ENCODE peak calls at places on chromosomes 1 and 21, in five cellular contexts. One of them, this sample, is unnamed. For H3K36me3, the result is how much of the 10 kb centered on the place peaks cover.

GRCh38 chr1:109535971-109536491 is 3.6 kb upstream of the GPR61 start:
- DNase-seq in HCT116: no peak
- DNase-seq in heart left ventricle: peak
- DNase-seq in body of pancreas: no peak
- DNase-seq in esophagus squamous epithelium: no peak
- DNase-seq in this sample: no peak

GRCh38 chr1:115462677-115463076 is 124.6 kb upstream of the NGF start:
- DNase-seq in HCT116: no peak
- DNase-seq in heart left ventricle: no peak
- DNase-seq in body of pancreas: no peak
- DNase-seq in esophagus squamous epithelium: no peak
- DNase-seq in this sample: no peak

GRCh38 chr1:104463126-104463697 is 713.5 kb downstream of the AMY1C start:
- DNase-seq in HCT116: no peak
- DNase-seq in heart left ventricle: no peak
- DNase-seq in body of pancreas: no peak
- DNase-seq in esophagus squamous epithelium: no peak
- DNase-seq in this sample: no peak

GRCh38 chr1:117815926-117816325 is 113.5 kb downstream of the GDAP2 start:
- DNase-seq in HCT116: no peak
- DNase-seq in heart left ventricle: no peak
- DNase-seq in body of pancreas: peak
- DNase-seq in esophagus squamous epithelium: no peak
- DNase-seq in this sample: no peak

GRCh38 chr1:119659628-119660027 is 11.6 kb upstream of the ZNF697 start:
- DNase-seq in HCT116: no peak
- DNase-seq in heart left ventricle: peak
- DNase-seq in body of pancreas: peak
- DNase-seq in esophagus squamous epithelium: no peak
- DNase-seq in this sample: no peak

GRCh38 chr1:21898326-21899155 is 38.6 kb downstream of the HSPG2 start:
- DNase-seq in HCT116: no peak
- DNase-seq in heart left ventricle: no peak
- DNase-seq in body of pancreas: no peak
- DNase-seq in esophagus squamous epithelium: no peak
- DNase-seq in this sample: no peak

GRCh38 chr1:246579818-246580217 is 13.6 kb downstream of the CNST start:
- DNase-seq in HCT116: no peak
- DNase-seq in heart left ventricle: no peak
- DNase-seq in body of pancreas: no peak
- DNase-seq in esophagus squamous epithelium: no peak
- DNase-seq in this sample: no peak

GRCh38 chr1:101757985-101758384 is 238.7 kb downstream of the OLFM3 start:
- DNase-seq in HCT116: no peak
- DNase-seq in heart left ventricle: no peak
- DNase-seq in body of pancreas: no peak
- DNase-seq in esophagus squamous epithelium: no peak
- DNase-seq in this sample: no peak

GRCh38 chr1:245173446-245174178 is 18.8 kb downstream of the KIF26B start:
- DNase-seq in HCT116: no peak
- DNase-seq in heart left ventricle: no peak
- DNase-seq in body of pancreas: peak
- DNase-seq in esophagus squamous epithelium: no peak
- DNase-seq in this sample: no peak

GRCh38 chr1:234608720-234609527 is 1.1 kb downstream of the IRF2BP2 start:
- DNase-seq in HCT116: no peak
- DNase-seq in heart left ventricle: peak
- DNase-seq in body of pancreas: peak
- DNase-seq in esophagus squamous epithelium: no peak
- DNase-seq in this sample: peak

GRCh38 chr1:185438936-185439335 is 121.9 kb upstream of the IVNS1ABP start:
- DNase-seq in HCT116: no peak
- DNase-seq in heart left ventricle: no peak
- DNase-seq in body of pancreas: no peak
- DNase-seq in esophagus squamous epithelium: no peak
- DNase-seq in this sample: no peak

GRCh38 chr1:35573198-35573775 is at the start of gene TFAP2E:
- DNase-seq in HCT116: peak
- DNase-seq in heart left ventricle: no peak
- DNase-seq in body of pancreas: peak
- DNase-seq in esophagus squamous epithelium: no peak
- DNase-seq in this sample: no peak

GRCh38 chr1:195686764-195687163 is 921.5 kb downstream of the KCNT2 start:
- DNase-seq in HCT116: no peak
- DNase-seq in heart left ventricle: no peak
- DNase-seq in body of pancreas: no peak
- DNase-seq in esophagus squamous epithelium: no peak
- DNase-seq in this sample: no peak

GRCh38 chr1:40184193-40184592 is 23.0 kb downstream of the RLF start:
- DNase-seq in HCT116: no peak
- DNase-seq in heart left ventricle: no peak
- DNase-seq in body of pancreas: no peak
- DNase-seq in esophagus squamous epithelium: no peak
- DNase-seq in this sample: no peak

GRCh38 chr1:72064301-72064700 is 218.0 kb downstream of the NEGR1 start:
- DNase-seq in HCT116: no peak
- DNase-seq in heart left ventricle: no peak
- DNase-seq in body of pancreas: no peak
- DNase-seq in esophagus squamous epithelium: no peak
- DNase-seq in this sample: no peak

GRCh38 chr1:45230537-45230936 is 24.1 kb upstream of the ZSWIM5 start:
- DNase-seq in HCT116: no peak
- DNase-seq in heart left ventricle: no peak
- DNase-seq in body of pancreas: peak
- DNase-seq in esophagus squamous epithelium: no peak
- DNase-seq in this sample: no peak

GRCh38 chr1:43836267-43836951 is 97.2 kb upstream of the ARTN start:
- DNase-seq in HCT116: no peak
- DNase-seq in heart left ventricle: peak
- DNase-seq in body of pancreas: peak
- DNase-seq in esophagus squamous epithelium: no peak
- DNase-seq in this sample: peak

GRCh38 chr1:29033829-29034466 is 89.8 kb downstream of the TMEM200B start:
- DNase-seq in HCT116: peak
- DNase-seq in heart left ventricle: no peak
- DNase-seq in body of pancreas: no peak
- DNase-seq in esophagus squamous epithelium: no peak
- DNase-seq in this sample: no peak

GRCh38 chr1:220908757-220909156 is 29.5 kb downstream of the HLX start:
- DNase-seq in HCT116: peak
- DNase-seq in heart left ventricle: no peak
- DNase-seq in body of pancreas: peak
- DNase-seq in esophagus squamous epithelium: no peak
- DNase-seq in this sample: no peak

GRCh38 chr21:15682182-15682895 is 47.4 kb upstream of the USP25 start:
- DNase-seq in HCT116: no peak
- DNase-seq in heart left ventricle: no peak
- DNase-seq in body of pancreas: no peak
- DNase-seq in esophagus squamous epithelium: no peak
- DNase-seq in this sample: no peak

GRCh38 chr1:21238141-21238800 is 52.0 kb downstream of the ECE1 start:
- DNase-seq in HCT116: no peak
- DNase-seq in heart left ventricle: no peak
- DNase-seq in body of pancreas: no peak
- DNase-seq in esophagus squamous epithelium: no peak
- DNase-seq in this sample: no peak

GRCh38 chr1:155210304-155210703 is 1.8 kb downstream of the MTX1 start:
- DNase-seq in HCT116: no peak
- DNase-seq in heart left ventricle: no peak
- DNase-seq in body of pancreas: no peak
- DNase-seq in esophagus squamous epithelium: no peak
- DNase-seq in this sample: no peak

GRCh38 chr1:218275823-218276222 is 9.3 kb upstream of the RRP15 start:
- DNase-seq in HCT116: no peak
- DNase-seq in heart left ventricle: no peak
- DNase-seq in body of pancreas: no peak
- DNase-seq in esophagus squamous epithelium: no peak
- DNase-seq in this sample: no peak

GRCh38 chr21:44657635-44658183 is at the start of gene KRTAP12-3:
- DNase-seq in HCT116: no peak
- DNase-seq in heart left ventricle: no peak
- DNase-seq in body of pancreas: no peak
- DNase-seq in esophagus squamous epithelium: no peak
- DNase-seq in this sample: peak

GRCh38 chr1:51768971-51769601 is 109.4 kb downstream of the NRDC start:
- DNase-seq in HCT116: peak
- DNase-seq in heart left ventricle: no peak
- DNase-seq in body of pancreas: peak
- DNase-seq in esophagus squamous epithelium: no peak
- DNase-seq in this sample: no peak

GRCh38 chr1:183569141-183569540 is 21.1 kb downstream of the NCF2 start:
- DNase-seq in HCT116: no peak
- DNase-seq in heart left ventricle: no peak
- DNase-seq in body of pancreas: no peak
- DNase-seq in esophagus squamous epithelium: no peak
- DNase-seq in this sample: no peak

GRCh38 chr1:11998636-11999035 is 18.4 kb downstream of the MFN2 start:
- DNase-seq in HCT116: no peak
- DNase-seq in heart left ventricle: no peak
- DNase-seq in body of pancreas: no peak
- DNase-seq in esophagus squamous epithelium: no peak
- DNase-seq in this sample: no peak

GRCh38 chr1:12001249-12001917 is 17.9 kb upstream of the MIIP start:
- DNase-seq in HCT116: peak
- DNase-seq in heart left ventricle: no peak
- DNase-seq in body of pancreas: peak
- DNase-seq in esophagus squamous epithelium: no peak
- DNase-seq in this sample: no peak

GRCh38 chr1:12001996-12002493 is 17.3 kb upstream of the MIIP start:
- DNase-seq in HCT116: peak
- DNase-seq in heart left ventricle: peak
- DNase-seq in body of pancreas: no peak
- DNase-seq in esophagus squamous epithelium: no peak
- DNase-seq in this sample: no peak

GRCh38 chr1:11997081-11997851 is 17.0 kb downstream of the MFN2 start:
- DNase-seq in HCT116: no peak
- DNase-seq in heart left ventricle: no peak
- DNase-seq in body of pancreas: no peak
- DNase-seq in esophagus squamous epithelium: no peak
- DNase-seq in this sample: no peak

DNA sequence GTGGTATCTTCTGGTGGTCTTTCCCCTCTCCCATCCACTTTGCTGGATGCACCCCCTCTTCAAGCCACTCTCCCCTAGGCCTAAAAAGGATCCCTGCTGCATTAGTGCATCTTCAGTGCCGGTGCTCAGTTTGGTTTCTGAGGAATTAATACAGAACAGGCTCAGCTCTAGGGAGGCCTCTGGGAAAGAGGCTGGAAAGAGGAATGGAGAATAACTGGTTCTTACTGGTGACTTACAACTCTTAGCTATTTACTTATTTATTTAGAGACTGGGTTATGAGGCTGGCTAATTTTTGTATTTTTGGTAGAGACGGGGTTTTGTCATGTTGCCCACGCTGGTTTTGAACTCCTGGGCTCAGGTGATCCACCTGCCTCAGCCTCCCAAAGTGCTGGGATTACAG is 19.0 kb downstream of the MFN2 start:
- DNase-seq in HCT116: no peak
- DNase-seq in heart left ventricle: no peak
- DNase-seq in body of pancreas: no peak
- DNase-seq in esophagus squamous epithelium: no peak
- DNase-seq in this sample: no peak
- H3K36me3 ChIP-seq in HCT116: under half
- H3K36me3 ChIP-seq in heart left ventricle: half or more
- H3K36me3 ChIP-seq in body of pancreas: under half
- H3K36me3 ChIP-seq in esophagus squamous epithelium: half or more
- H3K36me3 ChIP-seq in this sample: under half

GRCh38 chr1:1777950-1778826 is at the start of gene NADK:
- DNase-seq in HCT116: peak
- DNase-seq in heart left ventricle: peak
- DNase-seq in body of pancreas: peak
- DNase-seq in esophagus squamous epithelium: no peak
- DNase-seq in this sample: peak
- TF ChIP-seq POLR2A in HCT116: peak
- TF ChIP-seq POLR2A in heart left ventricle: peak
- TF ChIP-seq POLR2A in body of pancreas: no peak
- TF ChIP-seq POLR2A in esophagus squamous epithelium: no peak
- TF ChIP-seq POLR2A in this sample: peak

GRCh38 chr1:192705510-192705909 is 69.6 kb downstream of the RGS13 start:
- DNase-seq in HCT116: no peak
- DNase-seq in heart left ventricle: no peak
- DNase-seq in body of pancreas: no peak
- DNase-seq in esophagus squamous epithelium: no peak
- DNase-seq in this sample: no peak
- H3K36me3 ChIP-seq in HCT116: under half
- H3K36me3 ChIP-seq in heart left ventricle: under half
- H3K36me3 ChIP-seq in body of pancreas: under half
- H3K36me3 ChIP-seq in esophagus squamous epithelium: under half
- H3K36me3 ChIP-seq in this sample: under half

GRCh38 chr1:81799939-81800740 is 594 bp upstream of the ADGRL2 start:
- DNase-seq in HCT116: no peak
- DNase-seq in heart left ventricle: peak
- DNase-seq in body of pancreas: peak
- DNase-seq in esophagus squamous epithelium: no peak
- DNase-seq in this sample: no peak

GRCh38 chr1:81801834-81802531 is 1.2 kb downstream of the ADGRL2 start:
- DNase-seq in HCT116: no peak
- DNase-seq in heart left ventricle: peak
- DNase-seq in body of pancreas: peak
- DNase-seq in esophagus squamous epithelium: no peak
- DNase-seq in this sample: no peak

GRCh38 chr1:81800741-81801031 is at the start of gene ADGRL2:
- DNase-seq in HCT116: no peak
- DNase-seq in heart left ventricle: no peak
- DNase-seq in body of pancreas: no peak
- DNase-seq in esophagus squamous epithelium: no peak
- DNase-seq in this sample: no peak

GRCh38 chr1:81802601-81803422 is 2.1 kb downstream of the ADGRL2 start:
- DNase-seq in HCT116: no peak
- DNase-seq in heart left ventricle: peak
- DNase-seq in body of pancreas: peak
- DNase-seq in esophagus squamous epithelium: no peak
- DNase-seq in this sample: peak

DNA sequence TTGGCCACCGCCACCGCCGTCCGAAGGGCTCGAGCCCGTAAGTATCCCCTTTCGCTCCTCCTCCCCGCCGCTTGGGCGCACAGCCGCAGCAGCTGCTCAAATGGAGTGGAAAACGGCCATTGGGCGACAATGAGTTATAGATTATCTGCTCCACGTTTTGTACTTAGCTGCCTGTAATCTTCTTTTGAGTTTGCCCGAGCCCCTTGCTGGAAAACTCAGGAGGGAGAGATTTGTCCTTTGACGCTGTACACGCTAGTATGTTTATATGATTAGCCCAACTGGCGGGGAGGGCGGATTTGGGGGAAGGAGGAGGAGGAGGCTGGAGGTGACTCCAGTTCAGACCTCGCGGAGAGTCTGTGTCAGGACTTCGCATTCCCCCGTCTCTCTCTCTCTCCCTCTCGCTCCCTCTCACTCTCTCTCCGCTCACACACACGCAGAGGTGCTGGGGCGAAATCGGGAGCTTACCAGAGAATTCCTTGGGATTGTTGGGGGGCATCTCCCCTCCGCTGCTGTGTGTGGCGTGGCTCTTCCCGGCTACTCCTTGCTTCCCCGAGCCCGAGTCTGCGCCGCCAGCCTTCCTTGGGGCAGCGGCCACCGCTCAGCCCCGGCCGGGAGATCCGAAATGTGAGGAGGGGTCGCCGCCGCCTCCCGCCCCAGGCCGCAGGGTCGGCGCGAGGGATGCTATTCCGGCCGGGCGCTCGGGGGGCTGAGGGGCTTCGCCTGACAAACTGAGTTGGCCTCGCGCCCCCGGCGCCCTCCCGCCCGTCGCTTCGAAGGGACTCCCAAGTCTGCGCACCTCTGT is 499 bp downstream of the ADGRL2 start:
- DNase-seq in HCT116: no peak
- DNase-seq in heart left ventricle: peak
- DNase-seq in body of pancreas: peak
- DNase-seq in esophagus squamous epithelium: no peak
- DNase-seq in this sample: peak
- TF ChIP-seq POLR2A in HCT116: no peak
- TF ChIP-seq POLR2A in heart left ventricle: peak
- TF ChIP-seq POLR2A in body of pancreas: peak
- TF ChIP-seq POLR2A in esophagus squamous epithelium: no peak
- TF ChIP-seq POLR2A in this sample: no peak

This sample was measured in Peyer's patch.